ENCODE peak calls at places on chromosome 17, in eight cellular contexts. G, I, F, D, Z, R, V and U are unnamed samples.

GRCh38 chr17:14469971-14470370 is 169.1 kb downstream of the HS3ST3B1 start:
- DNase-seq in G (no peak), I (no peak), F (no peak), D (no peak), Z (no peak), R (no peak), V (no peak), U (no peak)

GRCh38 chr17:57879437-57880085 is 29.7 kb upstream of the MRPS23 start:
- DNase-seq in G (no peak), I (peak), F (no peak), D (no peak), Z (peak), R (no peak), V (no peak), U (no peak)

GRCh38 chr17:18291718-18292540 is 22.9 kb downstream of the TOP3A start:
- DNase-seq in G (no peak), I (no peak), F (no peak), D (no peak), Z (no peak), R (no peak), V (no peak), U (no peak)

GRCh38 chr17:57916925-57917858 is 38.0 kb downstream of the CUEDC1 start:
- DNase-seq in G (peak), I (no peak), F (peak), D (no peak), Z (peak), R (no peak), V (no peak), U (no peak)

GRCh38 chr17:73262676-73263642 is 1.3 kb upstream of the CPSF4L start:
- DNase-seq in G (no peak), I (no peak), F (peak), D (no peak), Z (no peak), R (no peak), V (no peak), U (no peak)

GRCh38 chr17:50257574-50258224 is 16.6 kb upstream of the TMEM92 start:
- DNase-seq in G (no peak), I (no peak), F (no peak), D (peak), Z (peak), R (peak), V (no peak), U (no peak)

GRCh38 chr17:30372755-30373154 is 6.0 kb upstream of the CPD start:
- DNase-seq in G (no peak), I (no peak), F (peak), D (no peak), Z (no peak), R (no peak), V (peak), U (peak)

GRCh38 chr17:7293131-7293557 is 1.3 kb downstream of the YBX2 start:
- DNase-seq in G (no peak), I (no peak), F (no peak), D (no peak), Z (no peak), R (no peak), V (peak), U (no peak)

GRCh38 chr17:14471052-14471451 is 170.2 kb downstream of the HS3ST3B1 start:
- DNase-seq in G (no peak), I (no peak), F (no peak), D (no peak), Z (no peak), R (no peak), V (peak), U (peak)

GRCh38 chr17:29562615-29563014 is 4.2 kb downstream of the ABHD15 start:
- DNase-seq in G (no peak), I (no peak), F (no peak), D (no peak), Z (peak), R (no peak), V (no peak), U (no peak)

GRCh38 chr17:927611-928461 is 51.7 kb downstream of the NXN start:
- DNase-seq in G (no peak), I (no peak), F (peak), D (peak), Z (peak), R (no peak), V (peak), U (peak)

GRCh38 chr17:80844418-80844990 is 147.1 kb upstream of the CHMP6 start:
- DNase-seq in G (no peak), I (no peak), F (no peak), D (no peak), Z (no peak), R (peak), V (no peak), U (no peak)

GRCh38 chr17:15446036-15446435 is 21.4 kb downstream of the CDRT4 start:
- DNase-seq in G (no peak), I (no peak), F (peak), D (no peak), Z (peak), R (no peak), V (no peak), U (no peak)

GRCh38 chr17:320139-320538 is 32.5 kb downstream of the RPH3AL start:
- DNase-seq in G (no peak), I (no peak), F (no peak), D (no peak), Z (no peak), R (no peak), V (no peak), U (no peak)

GRCh38 chr17:55500103-55500502 is 11.1 kb downstream of the SMIM36 start:
- DNase-seq in G (peak), I (no peak), F (no peak), D (no peak), Z (no peak), R (no peak), V (no peak), U (no peak)

GRCh38 chr17:55492951-55493350 is 18.3 kb downstream of the SMIM36 start:
- DNase-seq in G (no peak), I (no peak), F (peak), D (no peak), Z (peak), R (no peak), V (no peak), U (no peak)

GRCh38 chr17:55495239-55495638 is 16.0 kb downstream of the SMIM36 start:
- DNase-seq in G (no peak), I (no peak), F (no peak), D (no peak), Z (no peak), R (no peak), V (peak), U (peak)

GRCh38 chr17:55496094-55496881 is 15.0 kb downstream of the SMIM36 start:
- DNase-seq in G (no peak), I (no peak), F (no peak), D (no peak), Z (no peak), R (no peak), V (peak), U (peak)
- H3K4me3 ChIP-seq in G (no peak), I (no peak), F (no peak), D (no peak), Z (no peak), R (no peak), V (no peak), U (no peak)

DNA sequence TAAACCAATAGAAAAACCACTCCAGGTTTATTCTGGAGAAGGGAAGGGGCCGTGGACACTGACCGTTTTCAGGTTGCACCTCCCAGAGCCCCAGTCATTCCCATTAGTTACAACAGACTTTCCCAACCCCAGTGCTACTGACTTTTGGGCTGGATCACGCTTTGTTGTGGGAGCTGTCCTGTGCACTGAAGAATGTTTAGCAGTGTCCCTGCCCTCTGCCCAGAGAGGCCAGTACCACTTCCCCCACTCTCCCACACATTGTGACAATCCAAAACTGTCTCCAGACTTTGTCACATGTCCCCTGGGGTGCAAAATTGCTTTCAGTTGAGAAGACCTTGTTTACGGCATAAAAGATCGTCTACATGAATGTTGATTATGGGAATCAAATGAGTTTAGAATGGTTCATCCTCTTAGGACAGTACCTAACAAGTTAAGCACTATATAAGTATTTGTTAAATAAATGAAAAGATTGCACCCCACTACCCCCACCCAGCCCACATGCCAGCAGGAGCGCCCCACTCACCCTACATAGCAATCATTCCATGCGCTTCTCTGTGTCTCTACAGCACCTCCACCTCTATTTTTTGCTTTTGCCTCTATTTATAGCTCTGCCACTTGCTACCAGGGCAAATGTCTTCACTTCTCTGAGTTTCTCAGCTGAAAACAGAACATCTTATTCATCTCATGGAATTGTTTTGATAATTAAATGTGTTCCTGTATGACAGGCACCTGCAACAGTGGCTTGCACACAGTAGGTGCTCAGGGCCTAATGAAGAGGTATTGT is 104.9 kb downstream of the AXIN2 start:
- DNase-seq in G (no peak), I (no peak), F (no peak), D (no peak), Z (no peak), R (no peak), V (no peak), U (no peak)
- H3K4me3 ChIP-seq in G (no peak), I (peak), F (no peak), D (no peak), Z (no peak), R (no peak), V (no peak), U (no peak)

GRCh38 chr17:8964801-8965393 is 610 bp downstream of the PIK3R5 start:
- DNase-seq in G (no peak), I (no peak), F (no peak), D (no peak), Z (no peak), R (no peak), V (no peak), U (no peak)
- H3K4me3 ChIP-seq in G (no peak), I (peak), F (no peak), D (peak), Z (peak), R (peak), V (no peak), U (no peak)

GRCh38 chr17:48612854-48613691 is 2.0 kb downstream of the HOXB8 start:
- DNase-seq in G (no peak), I (peak), F (peak), D (no peak), Z (peak), R (no peak), V (no peak), U (no peak)
- H3K4me3 ChIP-seq in G (no peak), I (peak), F (no peak), D (peak), Z (no peak), R (peak), V (no peak), U (no peak)

GRCh38 chr17:27332052-27332403 is 38.1 kb downstream of the WSB1 start:
- DNase-seq in G (no peak), I (no peak), F (no peak), D (no peak), Z (no peak), R (no peak), V (no peak), U (no peak)

GRCh38 chr17:27329146-27329805 is 35.4 kb downstream of the WSB1 start:
- DNase-seq in G (no peak), I (no peak), F (no peak), D (no peak), Z (peak), R (peak), V (no peak), U (no peak)

GRCh38 chr17:27332485-27333409 is 38.8 kb downstream of the WSB1 start:
- DNase-seq in G (peak), I (peak), F (peak), D (peak), Z (peak), R (peak), V (peak), U (peak)

GRCh38 chr17:27336217-27336616 is 42.3 kb downstream of the WSB1 start:
- DNase-seq in G (no peak), I (no peak), F (no peak), D (no peak), Z (peak), R (no peak), V (no peak), U (no peak)

DNA sequence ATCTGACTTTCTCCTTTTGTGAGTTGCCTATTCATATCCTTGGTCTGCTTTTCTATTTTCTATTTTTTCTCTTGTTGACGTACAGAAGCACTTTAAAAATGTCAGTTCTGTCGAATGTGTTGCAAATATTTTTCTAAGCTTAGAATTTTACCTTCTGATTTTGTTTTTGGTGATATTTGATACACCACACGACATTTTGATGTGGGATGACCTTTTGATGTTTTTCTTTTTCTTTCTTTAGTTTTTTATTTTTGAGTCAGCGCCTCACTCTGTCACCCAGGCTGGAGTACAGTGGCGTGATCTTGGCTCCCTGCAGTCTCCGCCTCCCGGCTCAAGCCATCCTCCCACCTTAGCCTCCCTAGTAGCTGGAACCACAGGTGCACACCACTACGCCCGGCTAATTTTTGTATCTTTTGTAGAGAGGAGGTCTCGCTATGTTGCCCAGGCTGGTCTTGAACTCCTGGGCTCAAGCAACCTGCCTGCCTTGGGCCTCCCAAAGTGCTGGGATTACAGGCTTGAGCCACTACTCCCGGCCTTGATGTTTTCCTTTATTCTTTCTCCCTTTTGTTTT is 39.6 kb downstream of the WSB1 start:
- DNase-seq in G (no peak), I (no peak), F (no peak), D (no peak), Z (no peak), R (no peak), V (no peak), U (no peak)
- H3K4me3 ChIP-seq in G (peak), I (peak), F (peak), D (peak), Z (peak), R (peak), V (peak), U (peak)

GRCh38 chr17:62576382-62576781 is 51.1 kb upstream of the MRC2 start:
- DNase-seq in G (no peak), I (no peak), F (no peak), D (no peak), Z (no peak), R (no peak), V (no peak), U (no peak)

GRCh38 chr17:62566996-62567578 is 60.4 kb upstream of the MRC2 start:
- DNase-seq in G (no peak), I (no peak), F (no peak), D (no peak), Z (no peak), R (no peak), V (no peak), U (no peak)

GRCh38 chr17:62573480-62574117 is 53.9 kb upstream of the MRC2 start:
- DNase-seq in G (no peak), I (no peak), F (no peak), D (no peak), Z (no peak), R (no peak), V (peak), U (no peak)

DNA sequence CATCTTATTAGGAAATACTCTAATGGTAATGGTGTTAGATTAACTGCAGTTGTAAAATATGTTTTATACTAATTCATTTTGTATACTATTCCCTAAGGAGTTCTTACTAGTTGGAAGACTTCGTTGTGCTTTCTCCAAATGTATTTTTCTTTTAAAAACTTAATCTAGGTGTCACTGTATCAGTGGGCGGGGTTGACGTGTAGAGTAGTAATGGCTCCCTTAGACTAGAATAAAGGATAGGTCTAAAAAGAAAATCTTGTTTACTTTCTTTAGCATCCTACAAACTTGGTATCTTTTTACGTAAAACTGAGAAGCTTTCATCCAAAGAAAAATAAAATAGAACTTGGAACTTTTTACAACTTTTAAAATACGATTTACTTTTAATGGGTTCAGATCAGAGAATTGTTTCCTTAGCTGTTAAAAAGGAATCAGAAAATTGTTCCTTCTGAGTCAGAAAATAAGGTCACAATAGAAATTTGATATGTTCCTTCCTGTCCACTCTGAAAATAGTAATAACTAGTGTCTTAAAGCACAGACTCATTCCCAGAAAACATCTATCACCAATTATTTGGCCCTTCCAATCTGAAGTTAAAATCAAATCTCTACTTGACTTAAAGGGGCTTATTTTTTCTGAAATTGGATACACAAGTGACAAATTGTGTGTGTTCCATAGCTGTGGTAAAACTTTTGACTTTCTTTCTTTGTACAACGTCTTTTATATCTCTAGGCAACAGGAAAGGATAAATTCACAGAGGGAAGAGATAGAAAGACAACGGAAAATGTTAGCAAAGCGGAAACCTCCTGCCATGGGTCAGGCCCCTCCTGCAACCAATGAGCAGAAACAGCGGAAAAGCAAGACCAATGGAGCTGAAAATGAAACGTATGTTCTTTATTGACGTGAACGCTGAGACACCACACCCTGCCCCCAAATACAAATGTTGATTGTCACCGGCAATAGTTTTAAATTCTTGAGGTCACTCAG is 54.7 kb upstream of the MRC2 start:
- DNase-seq in G (no peak), I (no peak), F (no peak), D (no peak), Z (no peak), R (no peak), V (peak), U (no peak)
- H3K4me3 ChIP-seq in G (no peak), I (no peak), F (no peak), D (no peak), Z (no peak), R (no peak), V (no peak), U (no peak)

GRCh38 chr17:13135496-13135895 is 117.7 kb upstream of the ELAC2 start:
- DNase-seq in G (no peak), I (no peak), F (peak), D (no peak), Z (no peak), R (no peak), V (no peak), U (no peak)

GRCh38 chr17:13128676-13129075 is 110.8 kb upstream of the ELAC2 start:
- DNase-seq in G (no peak), I (no peak), F (no peak), D (no peak), Z (no peak), R (no peak), V (no peak), U (no peak)

GRCh38 chr17:13131211-13131610 is 113.4 kb upstream of the ELAC2 start:
- DNase-seq in G (no peak), I (no peak), F (no peak), D (no peak), Z (no peak), R (no peak), V (no peak), U (no peak)

GRCh38 chr17:13134106-13134505 is 116.3 kb upstream of the ELAC2 start:
- DNase-seq in G (no peak), I (no peak), F (no peak), D (no peak), Z (no peak), R (no peak), V (no peak), U (no peak)
- H3K4me3 ChIP-seq in G (no peak), I (no peak), F (no peak), D (no peak), Z (no peak), R (no peak), V (no peak), U (no peak)

GRCh38 chr17:39208893-39209292 is 8.8 kb downstream of the RPL19 start:
- DNase-seq in G (peak), I (no peak), F (peak), D (no peak), Z (peak), R (no peak), V (no peak), U (no peak)

GRCh38 chr17:39209317-39210092 is 9.4 kb downstream of the RPL19 start:
- DNase-seq in G (peak), I (peak), F (peak), D (peak), Z (peak), R (peak), V (peak), U (peak)

GRCh38 chr17:39208136-39208535 is 8.1 kb downstream of the RPL19 start:
- DNase-seq in G (peak), I (no peak), F (no peak), D (no peak), Z (peak), R (no peak), V (no peak), U (peak)

GRCh38 chr17:39212200-39212810 is 12.2 kb downstream of the RPL19 start:
- DNase-seq in G (no peak), I (no peak), F (no peak), D (no peak), Z (peak), R (no peak), V (no peak), U (no peak)

DNA sequence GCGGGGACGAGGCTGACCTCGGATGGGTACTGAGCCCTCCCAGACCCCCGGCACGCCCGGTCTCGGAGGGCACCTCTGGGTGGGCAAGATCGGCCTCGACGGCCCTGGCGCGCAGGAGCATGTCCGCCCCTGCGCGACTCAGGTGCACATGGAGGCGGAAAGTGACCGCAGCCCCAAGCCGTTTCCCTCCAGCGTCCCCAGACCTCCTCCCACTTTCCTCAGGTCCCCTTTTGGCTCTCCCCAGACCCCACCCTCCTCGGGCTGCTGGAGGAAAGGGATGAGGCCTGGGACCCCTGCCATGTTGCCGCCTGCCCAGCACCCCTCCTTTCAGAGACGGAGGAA is 10.0 kb downstream of the RPL19 start:
- DNase-seq in G (no peak), I (no peak), F (no peak), D (no peak), Z (no peak), R (no peak), V (no peak), U (no peak)
- H3K4me3 ChIP-seq in G (peak), I (peak), F (peak), D (peak), Z (no peak), R (peak), V (peak), U (peak)

DNA sequence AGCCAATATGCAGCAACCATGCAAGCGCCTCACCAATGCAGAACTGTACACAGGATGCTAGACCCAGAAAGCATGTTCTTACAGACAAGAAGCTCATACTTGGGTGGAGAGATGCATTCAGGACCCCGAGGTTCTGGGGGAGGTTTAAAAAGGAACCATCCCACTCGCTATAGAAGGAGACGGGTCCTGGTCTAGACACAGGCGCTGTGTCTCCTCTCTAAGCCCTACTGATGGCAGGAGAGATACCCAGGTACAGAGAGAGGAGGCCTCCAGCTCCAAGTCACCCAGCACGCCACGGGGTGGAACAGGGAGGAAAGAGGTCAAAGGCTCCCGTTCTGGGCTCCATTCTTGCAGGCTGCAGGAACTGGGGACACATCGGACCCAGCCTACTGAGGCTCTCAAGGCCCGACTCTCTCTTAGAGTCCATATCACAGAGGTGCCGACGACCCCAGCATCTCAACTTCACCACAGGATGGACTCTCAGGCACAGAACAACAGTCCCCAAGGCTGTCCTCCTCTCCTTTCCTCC is 28.0 kb downstream of the SRCIN1 start:
- DNase-seq in G (no peak), I (no peak), F (no peak), D (no peak), Z (no peak), R (no peak), V (no peak), U (no peak)
- H3K4me3 ChIP-seq in G (no peak), I (no peak), F (no peak), D (no peak), Z (no peak), R (peak), V (no peak), U (no peak)